ENCODE peak calls at places on chromosomes 11 and 22, in eight cellular contexts. D is cardiac muscle cell, U is astrocyte of the spinal cord, M is heart left ventricle, O is heart right ventricle, R is RWPE2, S is fibroblast of mammary gland, C is fibroblast of lung. Y is an unnamed sample.

GRCh38 chr11:45556851-45557707 is 108.3 kb downstream of the CHST1 start:
- DNase-seq in D (peak), U (no peak), M (no peak), O (peak), R (no peak), S (peak), C (peak), Y (no peak)

GRCh38 chr11:65569164-65569972 is 909 bp upstream of the ZNRD2 start:
- DNase-seq in D (no peak), U (no peak), M (no peak), O (no peak), R (no peak), S (no peak), C (no peak), Y (no peak)

GRCh38 chr22:22576244-22576988 is 17.4 kb upstream of the PRAME start:
- DNase-seq in D (peak), U (peak), M (peak), O (peak), R (no peak), S (peak), C (peak), Y (no peak)

GRCh38 chr11:134505125-134505524 is 93.1 kb upstream of the B3GAT1 start:
- DNase-seq in D (no peak), U (no peak), M (no peak), O (no peak), R (no peak), S (no peak), C (no peak), Y (peak)

GRCh38 chr22:27804683-27805297 is 3.2 kb upstream of the MN1 start:
- DNase-seq in D (peak), U (peak), M (peak), O (peak), R (no peak), S (peak), C (peak), Y (peak)

GRCh38 chr11:92822410-92822809 is 147.0 kb upstream of the MTNR1B start:
- DNase-seq in D (no peak), U (no peak), M (no peak), O (no peak), R (no peak), S (no peak), C (no peak), Y (no peak)

GRCh38 chr11:110075087-110075821 is 17.9 kb upstream of the ZC3H12C start:
- DNase-seq in D (peak), U (peak), M (no peak), O (no peak), R (no peak), S (peak), C (peak), Y (no peak)

GRCh38 chr11:115439385-115439784 is 64.8 kb downstream of the CADM1 start:
- DNase-seq in D (no peak), U (peak), M (no peak), O (no peak), R (no peak), S (no peak), C (peak), Y (no peak)

GRCh38 chr22:42515896-42516295 is 3.7 kb downstream of the RRP7A start:
- DNase-seq in D (no peak), U (no peak), M (no peak), O (no peak), R (no peak), S (no peak), C (no peak), Y (no peak)

GRCh38 chr11:123330471-123330870 is 99.6 kb upstream of the GRAMD1B start:
- DNase-seq in D (no peak), U (no peak), M (no peak), O (no peak), R (no peak), S (no peak), C (no peak), Y (no peak)

GRCh38 chr11:115941481-115941993 is 437.3 kb upstream of the CADM1 start:
- DNase-seq in D (peak), U (peak), M (peak), O (peak), R (no peak), S (peak), C (peak), Y (peak)

GRCh38 chr22:41382098-41382578 is 396 bp downstream of the TEF start:
- DNase-seq in D (no peak), U (no peak), M (peak), O (peak), R (no peak), S (peak), C (peak), Y (peak)

GRCh38 chr11:1838077-1838425 is 730 bp upstream of the TNNI2 start:
- DNase-seq in D (no peak), U (no peak), M (no peak), O (no peak), R (no peak), S (no peak), C (no peak), Y (no peak)

GRCh38 chr22:17381237-17381913 is 12.1 kb downstream of the CECR2 start:
- DNase-seq in D (peak), U (no peak), M (no peak), O (no peak), R (no peak), S (no peak), C (no peak), Y (no peak)

GRCh38 chr11:118318112-118319030 is 13.8 kb downstream of the CD3E start:
- DNase-seq in D (no peak), U (no peak), M (no peak), O (no peak), R (no peak), S (no peak), C (no peak), Y (no peak)
- H3K4me3 ChIP-seq in D (no peak), U (no peak), M (no peak), O (no peak), R (no peak), S (no peak), C (no peak), Y (no peak)

GRCh38 chr11:64247729-64248531 is 1.2 kb upstream of the PPP1R14B start:
- DNase-seq in D (no peak), U (no peak), M (no peak), O (peak), R (no peak), S (no peak), C (no peak), Y (no peak)
- H3K4me3 ChIP-seq in D (peak), U (peak), M (peak), O (peak), R (peak), S (peak), C (peak), Y (peak)

GRCh38 chr11:18752502-18752901 is 26.5 kb upstream of the IGSF22 start:
- DNase-seq in D (no peak), U (no peak), M (no peak), O (no peak), R (no peak), S (no peak), C (no peak), Y (no peak)
- H3K4me3 ChIP-seq in D (no peak), U (no peak), M (no peak), O (no peak), R (no peak), S (no peak), C (no peak), Y (no peak)

DNA sequence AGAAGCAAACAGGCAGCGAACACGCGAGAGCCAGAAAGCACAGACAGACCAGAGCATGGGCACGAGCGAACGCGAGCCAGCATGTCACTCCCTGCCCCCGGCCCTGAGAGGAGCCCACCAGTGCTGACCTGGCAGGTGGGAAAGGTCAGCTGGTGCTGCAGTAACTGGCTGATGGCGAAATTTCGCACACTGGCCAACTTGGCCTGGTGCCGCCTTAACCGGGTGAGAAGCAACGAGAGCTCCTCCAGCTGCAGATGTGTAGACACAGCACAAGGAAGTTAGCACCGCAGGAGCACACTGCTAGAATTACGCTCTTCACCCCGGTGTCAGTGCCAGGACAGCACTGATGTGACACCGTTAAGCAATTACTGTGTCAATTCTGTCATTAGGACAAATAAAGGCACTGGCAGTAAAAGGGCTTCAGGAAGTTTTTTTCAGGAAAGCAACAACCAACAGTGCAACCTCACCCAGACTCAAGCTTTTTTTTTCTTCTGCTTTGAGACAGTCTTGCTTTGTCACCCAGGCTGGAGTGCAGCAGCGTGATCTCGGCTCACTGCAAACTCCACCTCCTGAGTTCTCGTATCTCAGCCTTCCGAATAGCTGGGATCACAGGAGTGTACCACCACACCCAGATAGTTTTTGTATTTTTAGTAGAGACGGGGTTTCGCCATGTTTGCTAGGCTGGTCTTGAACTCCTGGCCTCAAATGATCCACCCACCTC is 76.8 kb downstream of the C11orf58 start:
- DNase-seq in D (peak), U (peak), M (no peak), O (peak), R (no peak), S (peak), C (peak), Y (peak)
- H3K4me3 ChIP-seq in D (no peak), U (no peak), M (no peak), O (no peak), R (no peak), S (no peak), C (no peak), Y (no peak)